ENCODE peak calls at places on chromosomes 2 and 18, in eight cellular contexts. D is lower lobe of right lung; P is left lung; Y is endothelial cell of umbilical vein; T is GM23248; C is CD8-positive, alpha-beta memory T cell; W is aorta; A is CD8-positive, alpha-beta T cell. L is an unnamed sample. For H3K4me1 and H3K9me3, the result is how much of the 10 kb centered on the place peaks cover.

GRCh38 chr18:34867520-34867919 is 157.4 kb downstream of the DTNA start:
- DNase-seq in Y (peak), D (no peak), A (no peak), T (peak), P (no peak), C (no peak), W (no peak), L (peak)

GRCh38 chr2:69581774-69582581 is 61.6 kb downstream of the AAK1 start:
- DNase-seq in C (no peak), T (peak), Y (no peak), W (no peak), P (no peak), D (peak), A (no peak), L (no peak)

GRCh38 chr2:85605406-85606115 is 3.1 kb upstream of the TMEM150A start:
- DNase-seq in P (no peak), A (no peak), Y (peak), D (no peak), T (peak), C (no peak), W (peak), L (no peak)

GRCh38 chr2:48114256-48114655 is 208.0 kb upstream of the FBXO11 start:
- DNase-seq in A (no peak), W (no peak), P (no peak), Y (no peak), D (no peak), T (peak), C (no peak), L (no peak)

GRCh38 chr2:31240406-31241365 is 6.7 kb downstream of the EHD3 start:
- DNase-seq in C (no peak), Y (no peak), P (no peak), D (no peak), A (no peak), W (no peak), T (no peak), L (no peak)

GRCh38 chr2:71813801-71814470 is 333.7 kb downstream of the CYP26B1 start:
- DNase-seq in P (no peak), D (no peak), C (no peak), Y (no peak), W (no peak), T (peak), A (no peak), L (no peak)

GRCh38 chr2:120231974-120232635 is 8.9 kb upstream of the TMEM185B start:
- DNase-seq in W (no peak), C (peak), Y (no peak), T (peak), A (peak), D (no peak), P (peak), L (no peak)

GRCh38 chr2:121084137-121084680 is 200.8 kb downstream of the TFCP2L1 start:
- DNase-seq in P (no peak), C (no peak), D (no peak), A (no peak), T (peak), W (no peak), Y (no peak), L (no peak)

GRCh38 chr2:160315337-160315736 is 115.3 kb upstream of the ITGB6 start:
- DNase-seq in D (no peak), C (no peak), T (peak), A (no peak), Y (peak), P (no peak), W (no peak), L (no peak)

GRCh38 chr2:141591787-141592186 is 539.0 kb downstream of the LRP1B start:
- DNase-seq in C (no peak), W (no peak), P (no peak), Y (no peak), A (no peak), T (no peak), D (no peak), L (no peak)

GRCh38 chr2:178258916-178259315 is 64.6 kb downstream of the OSBPL6 start:
- DNase-seq in T (peak), C (no peak), P (no peak), A (no peak), W (no peak), D (no peak), Y (no peak), L (no peak)

GRCh38 chr2:73112026-73112912 is 479 bp downstream of the RAB11FIP5 start:
- DNase-seq in W (peak), T (peak), A (no peak), P (peak), Y (peak), C (no peak), D (peak), L (no peak)

GRCh38 chr18:49111191-49111988 is 160.6 kb upstream of the SMAD7 start:
- DNase-seq in W (no peak), Y (no peak), A (no peak), T (peak), D (no peak), C (no peak), P (no peak), L (no peak)

GRCh38 chr2:79087785-79088364 is at the start of gene REG1B:
- DNase-seq in A (no peak), P (no peak), Y (no peak), W (no peak), D (no peak), C (no peak), T (no peak), L (no peak)

GRCh38 chr2:60213865-60214657 is 339.4 kb downstream of the BCL11A start:
- DNase-seq in T (peak), W (no peak), C (no peak), D (no peak), A (no peak), P (no peak), Y (no peak), L (no peak)

GRCh38 chr18:79645291-79645983 is 34.2 kb upstream of the CTDP1 start:
- DNase-seq in D (no peak), A (no peak), Y (no peak), P (no peak), T (no peak), W (no peak), C (no peak), L (no peak)

GRCh38 chr18:32771871-32772499 is 838 bp downstream of the KLHL14 start:
- DNase-seq in A (no peak), C (no peak), Y (no peak), P (peak), T (peak), W (no peak), D (no peak), L (peak)

GRCh38 chr2:43029186-43029585 is 197.2 kb downstream of the ZFP36L2 start:
- DNase-seq in C (no peak), P (no peak), A (no peak), D (no peak), W (no peak), Y (no peak), T (no peak), L (no peak)

GRCh38 chr2:60794271-60794863 is 38.3 kb downstream of the PAPOLG start:
- DNase-seq in W (no peak), P (no peak), A (no peak), D (no peak), C (no peak), Y (peak), T (peak), L (no peak)

GRCh38 chr2:101831351-101831865 is 133.9 kb downstream of the MAP4K4 start:
- DNase-seq in Y (peak), P (no peak), W (peak), A (peak), T (peak), C (peak), D (peak), L (peak)

GRCh38 chr2:188089896-188090295 is 201.8 kb upstream of the GULP1 start:
- DNase-seq in T (peak), A (no peak), D (no peak), W (no peak), Y (peak), C (no peak), P (no peak), L (no peak)

GRCh38 chr18:44781890-44782289 is 101.2 kb downstream of the SETBP1 start:
- DNase-seq in Y (peak), C (no peak), D (no peak), A (no peak), W (no peak), P (no peak), T (peak), L (no peak)

GRCh38 chr18:58891753-58892152 is 27.1 kb downstream of the ZNF532 start:
- DNase-seq in A (no peak), C (no peak), P (no peak), W (no peak), Y (no peak), T (no peak), D (no peak), L (no peak)

GRCh38 chr2:17752892-17753802 is 463 bp downstream of the SMC6 start:
- DNase-seq in T (peak), P (peak), A (no peak), C (no peak), D (peak), W (peak), Y (peak), L (peak)

GRCh38 chr2:68465081-68465916 is 1.8 kb downstream of the FBXO48 start:
- DNase-seq in W (no peak), P (no peak), T (peak), D (no peak), A (no peak), Y (no peak), C (peak), L (no peak)

GRCh38 chr2:175010848-175011254 is 5.7 kb upstream of the CHN1 start:
- DNase-seq in D (no peak), T (no peak), Y (peak), A (no peak), P (no peak), C (no peak), W (no peak), L (no peak)

GRCh38 chr2:88599527-88599926 is 27.7 kb downstream of the EIF2AK3 start:
- DNase-seq in T (no peak), C (no peak), D (no peak), P (no peak), Y (no peak), A (no peak), W (no peak), L (no peak)

GRCh38 chr18:49691177-49691608 is 122.1 kb downstream of the ACAA2 start:
- DNase-seq in P (no peak), D (no peak), Y (peak), W (no peak), T (peak), A (no peak), C (no peak), L (no peak)

GRCh38 chr2:232367016-232367415 is 11.5 kb upstream of the ALPP start:
- DNase-seq in P (no peak), A (no peak), W (peak), T (no peak), D (no peak), C (no peak), Y (no peak), L (no peak)

GRCh38 chr18:11305507-11305906 is 156.1 kb upstream of the PIEZO2 start:
- DNase-seq in Y (no peak), D (no peak), C (no peak), P (no peak), T (no peak), W (no peak), A (no peak), L (no peak)

GRCh38 chr2:128901572-128902391 is 583.1 kb upstream of the HS6ST1 start:
- DNase-seq in P (peak), D (no peak), W (no peak), C (no peak), T (no peak), Y (no peak), A (no peak), L (no peak)
- H3K4me3 ChIP-seq in P (no peak), D (no peak), W (no peak), C (no peak), T (no peak), Y (no peak), A (no peak), L (peak)

GRCh38 chr2:150472122-150472899 is 15.2 kb downstream of the RND3 start:
- DNase-seq in Y (peak), T (peak), W (no peak), D (peak), C (no peak), P (no peak), A (no peak), L (peak)
- H3K4me1 ChIP-seq in Y (half or more), T (half or more), W (under half), D (under half), C (under half), P (under half), A (under half), L (under half)

DNA sequence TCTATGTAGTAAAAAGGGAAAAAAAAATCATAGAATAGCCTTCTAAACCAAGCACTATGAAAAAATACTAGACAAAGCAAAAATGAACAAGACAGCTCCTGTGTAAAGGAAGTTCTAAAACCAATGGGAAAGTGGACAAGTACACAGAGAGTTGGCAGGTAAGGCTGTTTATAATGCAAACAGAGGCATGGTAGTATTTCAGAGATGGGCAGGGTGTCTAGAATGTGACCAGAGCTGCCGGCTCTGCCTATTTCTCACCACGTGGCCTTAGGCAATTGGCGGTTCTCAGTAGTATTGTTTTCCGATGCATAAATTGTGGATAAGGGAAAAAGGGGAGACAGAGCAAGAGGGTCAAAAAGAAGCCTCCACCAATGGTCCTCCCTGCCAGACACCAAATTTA is 173.6 kb downstream of the ANKRD30B start:
- DNase-seq in W (no peak), P (no peak), C (no peak), T (no peak), Y (no peak), D (no peak), A (no peak), L (no peak)
- H3K9me3 ChIP-seq in W (under half), P (under half), C (under half), T (under half), Y (under half), D (under half), A (under half), L (under half)

GRCh38 chr2:206275274-206276160 is 1.1 kb downstream of the ZDBF2 start:
- DNase-seq in W (no peak), Y (peak), T (peak), D (no peak), P (no peak), C (no peak), A (no peak), L (no peak)
- H3K4me3 ChIP-seq in W (peak), Y (peak), T (peak), D (peak), P (peak), C (peak), A (peak), L (peak)

DNA sequence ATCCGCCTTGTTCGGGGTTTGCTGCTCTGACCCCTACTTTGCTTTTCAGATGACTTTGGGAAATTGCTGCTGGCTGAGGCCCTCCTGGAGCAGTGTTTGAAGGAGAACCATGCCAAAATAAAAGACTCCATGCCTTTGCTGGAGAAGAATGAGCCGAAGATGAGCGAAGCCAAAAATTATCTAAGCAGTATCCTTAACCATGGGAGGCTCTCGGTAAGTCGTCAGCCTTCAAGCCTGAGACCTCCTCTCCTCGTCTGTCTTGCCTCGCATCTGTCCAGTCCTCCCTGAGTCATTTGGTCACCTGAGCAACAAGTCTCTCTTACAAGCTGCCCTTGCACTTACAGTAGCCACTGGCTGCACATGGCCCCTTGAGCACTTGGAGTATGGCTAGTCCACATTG is 34.7 kb upstream of the MCFD2 start:
- DNase-seq in P (no peak), W (no peak), A (no peak), T (peak), D (no peak), Y (no peak), C (no peak), L (no peak)
- H3K4me1 ChIP-seq in P (under half), W (under half), A (under half), T (under half), D (under half), Y (under half), C (under half), L (under half)

GRCh38 chr18:14104906-14105748 is 27.1 kb downstream of the ZNF519 start:
- DNase-seq in P (no peak), Y (no peak), C (no peak), T (no peak), W (no peak), D (no peak), A (no peak), L (no peak)
- H3K9me3 ChIP-seq in P (under half), Y (under half), C (under half), T (under half), W (under half), D (under half), A (under half), L (under half)

GRCh38 chr2:39390126-39390692 is 46.9 kb downstream of the MAP4K3 start:
- DNase-seq in Y (no peak), W (no peak), A (no peak), T (no peak), P (no peak), C (no peak), D (no peak), L (no peak)

GRCh38 chr2:39386064-39386463 is 51.0 kb downstream of the MAP4K3 start:
- DNase-seq in C (no peak), P (no peak), T (no peak), Y (no peak), W (no peak), A (no peak), D (no peak), L (no peak)

GRCh38 chr2:39380525-39381150 is 56.4 kb downstream of the MAP4K3 start:
- DNase-seq in W (no peak), T (peak), P (no peak), D (no peak), C (no peak), A (no peak), Y (peak), L (no peak)

GRCh38 chr2:39381653-39382052 is 55.4 kb downstream of the MAP4K3 start:
- DNase-seq in P (no peak), A (no peak), D (no peak), C (no peak), W (no peak), T (no peak), Y (no peak), L (no peak)

DNA sequence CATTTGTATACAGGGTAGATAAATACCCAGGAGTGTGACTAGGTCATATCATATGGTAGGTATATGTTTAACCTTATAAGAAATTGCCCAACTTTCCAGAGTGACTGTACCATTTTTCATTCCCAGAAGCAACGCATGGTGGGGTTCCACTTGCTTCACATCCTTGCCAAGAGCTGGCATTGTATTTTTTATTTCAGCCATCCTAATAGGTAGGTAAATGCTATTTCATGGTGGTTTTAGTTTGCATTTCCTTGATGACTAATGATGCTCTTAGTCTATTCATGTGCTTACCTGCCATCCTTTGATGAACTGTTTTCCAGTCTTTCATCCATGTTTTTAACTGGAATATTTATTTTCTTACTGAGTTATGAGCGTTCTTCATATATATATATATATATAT is 51.9 kb downstream of the MAP4K3 start:
- DNase-seq in D (no peak), W (no peak), P (no peak), Y (no peak), C (no peak), A (no peak), T (no peak), L (no peak)
- H3K4me3 ChIP-seq in D (no peak), W (no peak), P (no peak), Y (no peak), C (no peak), A (no peak), T (no peak), L (no peak)

GRCh38 chr2:159168707-159169106 is 117.8 kb downstream of the WDSUB1 start:
- DNase-seq in W (no peak), P (no peak), T (peak), C (no peak), Y (peak), A (no peak), D (no peak), L (no peak)

GRCh38 chr2:159164457-159164894 is 122.0 kb downstream of the WDSUB1 start:
- DNase-seq in A (no peak), W (no peak), C (no peak), D (no peak), Y (peak), T (no peak), P (no peak), L (no peak)

GRCh38 chr2:159165065-159165464 is 121.4 kb downstream of the WDSUB1 start:
- DNase-seq in C (no peak), A (no peak), Y (no peak), D (no peak), T (no peak), W (no peak), P (no peak), L (peak)

GRCh38 chr2:159172403-159172802 is 114.1 kb downstream of the WDSUB1 start:
- DNase-seq in W (no peak), C (no peak), P (no peak), D (no peak), A (no peak), Y (no peak), T (no peak), L (no peak)

GRCh38 chr2:159169187-159169586 is 117.3 kb downstream of the WDSUB1 start:
- DNase-seq in C (no peak), W (no peak), Y (peak), P (no peak), T (no peak), A (no peak), D (no peak), L (no peak)
- H3K4me1 ChIP-seq in C (under half), W (under half), Y (under half), P (under half), T (under half), A (under half), D (under half), L (under half)

GRCh38 chr18:72667932-72668331 is 123.8 kb upstream of the CBLN2 start:
- DNase-seq in A (no peak), W (no peak), C (no peak), P (peak), Y (no peak), D (no peak), T (no peak), L (no peak)
- H3K9me3 ChIP-seq in A (under half), W (under half), C (under half), P (under half), Y (under half), D (under half), T (under half), L (under half)

DNA sequence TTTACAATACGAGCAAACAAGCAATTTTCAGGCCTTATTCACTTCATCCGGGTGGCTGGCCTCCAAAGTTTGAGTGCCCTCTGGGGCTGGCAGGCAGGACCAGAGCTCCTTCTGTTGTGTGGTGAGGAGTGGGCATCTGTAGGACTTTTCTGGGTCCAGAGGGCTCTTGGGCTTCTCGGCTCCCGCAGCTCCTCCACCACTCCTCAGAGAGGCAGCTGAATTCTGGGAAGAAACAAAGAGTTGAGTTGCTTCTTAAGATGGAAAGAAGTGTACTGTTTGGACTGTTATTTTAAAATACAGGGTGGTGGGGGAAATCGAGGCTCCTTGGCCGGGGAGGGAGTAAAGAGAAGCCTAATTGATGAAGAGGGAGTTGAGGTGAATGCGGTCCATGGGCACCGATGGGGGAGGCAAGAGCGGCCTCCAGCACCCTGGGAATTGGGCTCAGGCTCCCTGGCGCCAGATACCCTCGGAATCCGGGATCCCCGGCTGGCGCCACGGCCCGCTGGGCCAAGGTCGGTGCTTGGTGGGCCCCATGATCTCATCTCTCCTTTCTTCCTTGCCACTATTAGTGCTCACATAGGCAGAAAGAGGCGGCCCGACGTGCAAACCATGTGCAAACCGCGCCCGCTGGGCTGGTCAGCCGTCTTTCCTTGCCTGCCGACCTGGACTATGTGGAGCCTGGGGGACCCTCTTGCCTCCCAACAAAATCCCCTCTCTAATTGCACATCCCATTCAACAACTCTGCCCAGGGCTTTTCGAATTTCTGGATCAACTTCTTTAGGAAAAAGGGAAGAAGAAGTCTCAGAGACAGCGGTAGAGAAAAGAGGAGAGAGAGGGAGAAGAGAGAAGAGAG is 664 bp upstream of the SIX3 start:
- DNase-seq in D (no peak), T (no peak), P (no peak), A (no peak), W (no peak), Y (no peak), C (no peak), L (no peak)
- H3K4me3 ChIP-seq in D (peak), T (peak), P (no peak), A (peak), W (no peak), Y (no peak), C (no peak), L (no peak)

L was measured in heart right ventricle.